ENCODE peak calls at places on chromosomes 13 and 19, in eight cellular contexts. B, Z, R, E, M, I, S and U are unnamed samples.

GRCh38 chr19:9700229-9700981 is 25.5 kb upstream of the ZNF562 start:
- DNase-seq in Z (no peak), R (no peak), M (no peak), B (no peak), E (no peak), I (no peak), S (no peak), U (no peak)

GRCh38 chr19:38549061-38549460 is 68.7 kb downstream of the MAP4K1 start:
- DNase-seq in R (no peak), B (no peak), Z (no peak), I (no peak), E (no peak), S (no peak), M (no peak), U (no peak)

GRCh38 chr19:42143341-42144234 is 11.3 kb upstream of the POU2F2 start:
- DNase-seq in S (no peak), Z (no peak), R (no peak), E (peak; percentile 65), B (no peak), M (peak; percentile 52), I (no peak), U (no peak)

GRCh38 chr13:36818483-36819063 is 449 bp upstream of the RFXAP start:
- DNase-seq in M (no peak), B (no peak), S (no peak), E (no peak), R (no peak), Z (no peak), I (no peak), U (no peak)

GRCh38 chr13:38490657-38491056 is 141.0 kb downstream of the UFM1 start:
- DNase-seq in Z (no peak), B (no peak), M (no peak), S (no peak), I (no peak), R (no peak), E (no peak), U (no peak)

GRCh38 chr19:19451429-19452240 is 46.2 kb downstream of the GATAD2A start:
- DNase-seq in S (peak; percentile 46), R (no peak), E (no peak), M (no peak), Z (no peak), I (no peak), B (no peak), U (no peak)

GRCh38 chr19:43354305-43354627 is 780 bp downstream of the CD177 start:
- DNase-seq in I (no peak), Z (no peak), R (no peak), B (no peak), M (no peak), E (no peak), S (no peak), U (peak; percentile 17)

GRCh38 chr13:50124536-50125305 is 109.5 kb downstream of the KCNRG start:
- DNase-seq in R (no peak), E (peak; percentile 68), Z (peak; percentile 92), S (peak; percentile 90), M (no peak), B (peak; percentile 82), I (peak; percentile 98), U (no peak)

GRCh38 chr19:10315335-10316214 is at the start of gene FDX2:
- DNase-seq in E (peak; percentile 84), I (peak; percentile 78), M (peak; percentile 81), Z (peak; percentile 90), B (peak; percentile 88), S (peak; percentile 51), R (peak; percentile 84), U (peak; percentile 97)

GRCh38 chr13:30766957-30767603 is 31.7 kb downstream of the ALOX5AP start:
- DNase-seq in S (no peak), E (no peak), R (no peak), I (no peak), M (no peak), B (no peak), Z (no peak), U (no peak)

GRCh38 chr13:71144883-71145282 is 722.1 kb downstream of the DACH1 start:
- DNase-seq in R (no peak), I (no peak), M (no peak), S (no peak), B (no peak), E (no peak), Z (no peak), U (no peak)

GRCh38 chr13:72504026-72504925 is 223.2 kb downstream of the MZT1 start:
- DNase-seq in I (no peak), S (no peak), R (no peak), M (no peak), Z (no peak), E (peak; percentile 9), B (no peak), U (no peak)

GRCh38 chr13:113559901-113560644 is 24.5 kb upstream of the TFDP1 start:
- DNase-seq in S (no peak), R (no peak), B (no peak), Z (no peak), E (no peak), I (no peak), M (no peak), U (peak; percentile 34)

GRCh38 chr13:40438999-40439797 is 227.2 kb downstream of the FOXO1 start:
- DNase-seq in E (no peak), Z (no peak), I (peak; percentile 48), B (no peak), S (no peak), M (peak; percentile 46), R (no peak), U (no peak)

GRCh38 chr13:27012482-27013197 is 159.0 kb downstream of the USP12 start:
- DNase-seq in Z (no peak), S (no peak), B (no peak), M (no peak), E (no peak), I (no peak), R (no peak), U (peak; percentile 6)

GRCh38 chr19:39403331-39404312 is 3.0 kb upstream of the ZFP36 start:
- DNase-seq in R (no peak), E (peak; percentile 95), B (peak; percentile 92), S (peak; percentile 87), I (peak; percentile 100), M (peak; percentile 100), Z (peak; percentile 97), U (peak; percentile 80)

GRCh38 chr19:4914736-4915501 is 5.6 kb downstream of the UHRF1 start:
- DNase-seq in I (no peak), Z (peak; percentile 55), S (peak; percentile 14), R (no peak), E (peak; percentile 79), B (peak; percentile 86), M (peak; percentile 66), U (no peak)

GRCh38 chr13:19817510-19818158 is 34.9 kb upstream of the PSPC1 start:
- DNase-seq in B (no peak), E (no peak), M (no peak), R (no peak), Z (no peak), S (no peak), I (no peak), U (no peak)